ENCODE peak calls at places on chromosomes 7 and 10, in eight cellular contexts. One of them, this sample, is unnamed. For H3K9me3, the result is how much of the 10 kb centered on the place peaks cover.

GRCh38 chr10:28293238-28294168 is 9.4 kb downstream of the MPP7 start:
- DNase-seq in upper lobe of right lung: no peak
- DNase-seq in A549: no peak
- DNase-seq in fibroblast of lung: peak
- DNase-seq in hepatocyte: no peak
- DNase-seq in A673: no peak
- DNase-seq in IMR-90: no peak
- DNase-seq in thoracic aorta: no peak
- DNase-seq in this sample: no peak

GRCh38 chr10:76647276-76647675 is 990.3 kb downstream of the KCNMA1 start:
- DNase-seq in upper lobe of right lung: no peak
- DNase-seq in A549: no peak
- DNase-seq in fibroblast of lung: peak
- DNase-seq in hepatocyte: no peak
- DNase-seq in A673: no peak
- DNase-seq in IMR-90: no peak
- DNase-seq in thoracic aorta: no peak
- DNase-seq in this sample: no peak

GRCh38 chr10:75034714-75035258 is 76.7 kb upstream of the SAMD8 start:
- DNase-seq in upper lobe of right lung: no peak
- DNase-seq in A549: no peak
- DNase-seq in fibroblast of lung: no peak
- DNase-seq in hepatocyte: no peak
- DNase-seq in A673: no peak
- DNase-seq in IMR-90: no peak
- DNase-seq in thoracic aorta: no peak
- DNase-seq in this sample: no peak

GRCh38 chr10:83166344-83166743 is 973.0 kb upstream of the GHITM start:
- DNase-seq in upper lobe of right lung: no peak
- DNase-seq in A549: no peak
- DNase-seq in fibroblast of lung: no peak
- DNase-seq in hepatocyte: peak
- DNase-seq in A673: peak
- DNase-seq in IMR-90: no peak
- DNase-seq in thoracic aorta: no peak
- DNase-seq in this sample: no peak

GRCh38 chr10:118963341-118963740 is 66.2 kb upstream of the NANOS1 start:
- DNase-seq in upper lobe of right lung: no peak
- DNase-seq in A549: no peak
- DNase-seq in fibroblast of lung: no peak
- DNase-seq in hepatocyte: no peak
- DNase-seq in A673: no peak
- DNase-seq in IMR-90: no peak
- DNase-seq in thoracic aorta: no peak
- DNase-seq in this sample: no peak

GRCh38 chr7:26197153-26198115 is 3.1 kb downstream of the HNRNPA2B1 start:
- DNase-seq in upper lobe of right lung: no peak
- DNase-seq in A549: no peak
- DNase-seq in fibroblast of lung: no peak
- DNase-seq in hepatocyte: no peak
- DNase-seq in A673: no peak
- DNase-seq in IMR-90: no peak
- DNase-seq in thoracic aorta: no peak
- DNase-seq in this sample: no peak

GRCh38 chr7:18978108-18978495 is 139.3 kb downstream of the TWIST1 start:
- DNase-seq in upper lobe of right lung: no peak
- DNase-seq in A549: no peak
- DNase-seq in fibroblast of lung: peak
- DNase-seq in hepatocyte: no peak
- DNase-seq in A673: peak
- DNase-seq in IMR-90: peak
- DNase-seq in thoracic aorta: no peak
- DNase-seq in this sample: no peak

GRCh38 chr7:73768661-73769480 is 1.2 kb downstream of the CLDN3 start:
- DNase-seq in upper lobe of right lung: no peak
- DNase-seq in A549: no peak
- DNase-seq in fibroblast of lung: no peak
- DNase-seq in hepatocyte: no peak
- DNase-seq in A673: no peak
- DNase-seq in IMR-90: no peak
- DNase-seq in thoracic aorta: no peak
- DNase-seq in this sample: no peak

GRCh38 chr7:29588900-29589696 is 25.5 kb downstream of the PRR15 start:
- DNase-seq in upper lobe of right lung: no peak
- DNase-seq in A549: peak
- DNase-seq in fibroblast of lung: no peak
- DNase-seq in hepatocyte: peak
- DNase-seq in A673: peak
- DNase-seq in IMR-90: peak
- DNase-seq in thoracic aorta: no peak
- DNase-seq in this sample: no peak

GRCh38 chr10:77641344-77641743 is 3.7 kb upstream of the KCNMA1 start:
- DNase-seq in upper lobe of right lung: no peak
- DNase-seq in A549: no peak
- DNase-seq in fibroblast of lung: no peak
- DNase-seq in hepatocyte: no peak
- DNase-seq in A673: no peak
- DNase-seq in IMR-90: no peak
- DNase-seq in thoracic aorta: no peak
- DNase-seq in this sample: peak

GRCh38 chr7:74479961-74480829 is 26.5 kb downstream of the GTF2IRD1 start:
- DNase-seq in upper lobe of right lung: peak
- DNase-seq in A549: no peak
- DNase-seq in fibroblast of lung: peak
- DNase-seq in hepatocyte: peak
- DNase-seq in A673: no peak
- DNase-seq in IMR-90: peak
- DNase-seq in thoracic aorta: peak
- DNase-seq in this sample: peak

GRCh38 chr10:17519457-17519856 is 65.1 kb upstream of the ST8SIA6 start:
- DNase-seq in upper lobe of right lung: no peak
- DNase-seq in A549: no peak
- DNase-seq in fibroblast of lung: no peak
- DNase-seq in hepatocyte: no peak
- DNase-seq in A673: no peak
- DNase-seq in IMR-90: no peak
- DNase-seq in thoracic aorta: no peak
- DNase-seq in this sample: no peak

GRCh38 chr10:15267496-15267895 is 99.0 kb upstream of the NMT2 start:
- DNase-seq in upper lobe of right lung: no peak
- DNase-seq in A549: no peak
- DNase-seq in fibroblast of lung: no peak
- DNase-seq in hepatocyte: no peak
- DNase-seq in A673: no peak
- DNase-seq in IMR-90: no peak
- DNase-seq in thoracic aorta: no peak
- DNase-seq in this sample: no peak

GRCh38 chr10:128435811-128436210 is 309.6 kb upstream of the MKI67 start:
- DNase-seq in upper lobe of right lung: no peak
- DNase-seq in A549: no peak
- DNase-seq in fibroblast of lung: no peak
- DNase-seq in hepatocyte: no peak
- DNase-seq in A673: no peak
- DNase-seq in IMR-90: no peak
- DNase-seq in thoracic aorta: no peak
- DNase-seq in this sample: no peak
- H3K9me3 ChIP-seq in upper lobe of right lung: under half
- H3K9me3 ChIP-seq in A549: under half
- H3K9me3 ChIP-seq in fibroblast of lung: under half
- H3K9me3 ChIP-seq in hepatocyte: under half
- H3K9me3 ChIP-seq in A673: under half
- H3K9me3 ChIP-seq in IMR-90: under half
- H3K9me3 ChIP-seq in thoracic aorta: under half
- H3K9me3 ChIP-seq in this sample: under half

DNA sequence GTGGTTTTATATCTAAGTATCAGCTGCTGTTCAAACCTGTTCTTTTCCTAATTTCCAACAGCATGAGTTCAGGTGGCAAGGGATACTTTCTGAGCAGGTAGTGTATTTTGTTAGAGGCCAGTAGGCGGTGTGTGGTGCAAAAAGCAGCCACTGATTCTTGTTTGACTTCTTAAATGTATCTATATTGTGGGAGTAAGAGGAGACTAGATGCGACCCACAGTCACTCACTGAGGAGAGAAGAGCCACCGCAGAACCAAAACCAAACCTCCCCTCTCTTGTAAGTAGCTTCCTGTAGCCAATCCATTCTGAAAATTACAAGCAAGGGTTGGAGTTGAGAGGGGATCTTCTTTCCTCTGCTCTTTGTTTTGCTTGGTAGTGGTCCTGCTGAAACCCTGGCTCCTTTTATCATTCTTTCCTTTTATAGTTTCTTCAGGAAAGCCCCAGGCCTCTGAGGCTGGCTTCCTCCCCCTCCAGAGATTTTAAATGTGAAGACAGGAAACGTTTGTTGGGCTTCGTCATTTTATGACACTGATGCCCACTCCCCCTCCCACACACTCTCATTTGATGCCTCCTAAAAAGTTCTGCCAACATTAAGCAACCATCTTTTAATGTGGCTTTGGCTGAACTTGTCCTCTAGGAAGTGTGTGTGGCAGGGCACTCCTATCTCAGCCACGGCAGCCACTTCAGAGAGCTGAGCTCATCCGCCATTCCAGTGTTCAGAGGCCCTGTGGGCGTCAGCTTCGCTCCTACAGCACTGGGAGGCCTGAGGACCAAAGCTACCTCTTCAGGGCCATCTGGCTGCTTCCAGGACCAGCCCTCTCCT is 566.1 kb downstream of the SUGCT start:
- DNase-seq in upper lobe of right lung: no peak
- DNase-seq in A549: no peak
- DNase-seq in fibroblast of lung: peak
- DNase-seq in hepatocyte: peak
- DNase-seq in A673: peak
- DNase-seq in IMR-90: peak
- DNase-seq in thoracic aorta: no peak
- DNase-seq in this sample: no peak
- TF ChIP-seq CTCF in upper lobe of right lung: no peak
- TF ChIP-seq CTCF in A549: no peak
- TF ChIP-seq CTCF in fibroblast of lung: no peak
- TF ChIP-seq CTCF in hepatocyte: peak
- TF ChIP-seq CTCF in A673: no peak
- TF ChIP-seq CTCF in IMR-90: no peak
- TF ChIP-seq CTCF in thoracic aorta: no peak
- TF ChIP-seq CTCF in this sample: no peak

GRCh38 chr10:38112159-38112558 is 18.0 kb downstream of the ZNF37A start:
- DNase-seq in upper lobe of right lung: no peak
- DNase-seq in A549: no peak
- DNase-seq in fibroblast of lung: no peak
- DNase-seq in hepatocyte: no peak
- DNase-seq in A673: no peak
- DNase-seq in IMR-90: no peak
- DNase-seq in thoracic aorta: no peak
- DNase-seq in this sample: no peak
- H3K9me3 ChIP-seq in upper lobe of right lung: half or more
- H3K9me3 ChIP-seq in A549: half or more
- H3K9me3 ChIP-seq in fibroblast of lung: under half
- H3K9me3 ChIP-seq in hepatocyte: under half
- H3K9me3 ChIP-seq in A673: half or more
- H3K9me3 ChIP-seq in IMR-90: under half
- H3K9me3 ChIP-seq in thoracic aorta: half or more
- H3K9me3 ChIP-seq in this sample: half or more

DNA sequence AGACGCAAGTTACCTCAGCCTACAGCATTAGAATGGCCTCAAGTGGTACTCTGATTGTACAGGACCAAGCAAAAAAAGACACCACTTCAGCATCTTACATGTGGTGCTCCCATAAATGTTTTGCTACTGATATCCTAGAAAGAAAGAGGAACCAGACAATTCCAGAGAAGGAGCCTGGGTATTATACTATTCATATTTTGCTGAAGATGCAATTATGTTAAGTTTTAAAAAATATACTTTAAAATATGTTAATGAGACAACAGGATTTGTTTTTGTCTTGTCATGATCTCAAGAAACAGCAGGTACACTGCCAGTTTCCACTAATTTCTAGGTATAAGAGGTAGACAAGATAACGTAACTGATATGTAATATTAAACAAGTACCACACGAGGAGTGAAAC is 92.6 kb downstream of the JMJD1C start:
- DNase-seq in upper lobe of right lung: no peak
- DNase-seq in A549: no peak
- DNase-seq in fibroblast of lung: no peak
- DNase-seq in hepatocyte: no peak
- DNase-seq in A673: no peak
- DNase-seq in IMR-90: no peak
- DNase-seq in thoracic aorta: no peak
- DNase-seq in this sample: no peak
- TF ChIP-seq CTCF in upper lobe of right lung: no peak
- TF ChIP-seq CTCF in A549: no peak
- TF ChIP-seq CTCF in fibroblast of lung: no peak
- TF ChIP-seq CTCF in hepatocyte: no peak
- TF ChIP-seq CTCF in A673: no peak
- TF ChIP-seq CTCF in IMR-90: no peak
- TF ChIP-seq CTCF in thoracic aorta: no peak
- TF ChIP-seq CTCF in this sample: no peak